ENCODE peak calls at places on chromosomes 1 and 21, in seven cellular contexts. S is bronchial epithelial cell; W is amygdala; L is heart left ventricle; N is activated T-helper 1 cell treated with anti-CD3 and anti-CD28 coated beads, Interleukin-2, amount 50 U/mL, for 16 hours; O is fibroblast of gingiva; C is H1. E is an unnamed sample.

GRCh38 chr1:55718758-55719671 is 503.9 kb upstream of the USP24 start:
- DNase-seq in W (no peak), O (peak), S (peak), C (no peak), N (no peak), L (no peak), E (peak)

GRCh38 chr1:167618366-167618765 is 11.7 kb upstream of the RCSD1 start:
- DNase-seq in L (no peak), W (no peak), N (no peak), O (no peak), S (no peak), C (no peak), E (no peak)

GRCh38 chr1:178189814-178190213 is 95.9 kb downstream of the RASAL2 start:
- DNase-seq in N (no peak), O (peak), W (peak), L (no peak), C (no peak), S (peak), E (peak)

GRCh38 chr21:15065381-15066230 is 806 bp upstream of the NRIP1 start:
- DNase-seq in O (peak), N (peak), L (peak), W (peak), S (peak), C (peak), E (peak)

GRCh38 chr1:24503870-24504523 is 1.4 kb downstream of the RCAN3 start:
- DNase-seq in L (no peak), S (no peak), O (no peak), C (no peak), N (no peak), W (no peak), E (no peak)

GRCh38 chr21:35329940-35330670 is 281.0 kb upstream of the RUNX1 start:
- DNase-seq in S (no peak), N (no peak), O (peak), C (no peak), L (no peak), W (no peak), E (no peak)

GRCh38 chr1:154729031-154729442 is 121.1 kb upstream of the ADAR start:
- DNase-seq in N (no peak), C (no peak), W (no peak), L (no peak), S (no peak), O (no peak), E (no peak)

GRCh38 chr1:151858886-151859665 is 5.6 kb upstream of the THEM5 start:
- DNase-seq in N (no peak), S (no peak), W (no peak), C (peak), L (no peak), O (no peak), E (peak)

GRCh38 chr1:41423511-41424191 is 60.8 kb downstream of the EDN2 start:
- DNase-seq in O (no peak), N (no peak), W (no peak), C (peak), S (no peak), L (peak), E (no peak)

GRCh38 chr1:79043506-79043905 is 37.0 kb upstream of the ADGRL4 start:
- DNase-seq in C (no peak), N (no peak), W (no peak), L (no peak), O (peak), S (no peak), E (no peak)

GRCh38 chr1:78440381-78440793 is 50.4 kb upstream of the PTGFR start:
- DNase-seq in O (peak), L (no peak), C (no peak), W (no peak), N (no peak), S (peak), E (peak)

GRCh38 chr1:30412241-30413110 is 310.9 kb downstream of the MATN1 start:
- DNase-seq in S (peak), W (no peak), N (no peak), L (no peak), C (peak), O (no peak), E (peak)

GRCh38 chr1:207311888-207312603 is 9.4 kb upstream of the CD55 start:
- DNase-seq in C (no peak), S (no peak), L (no peak), O (no peak), N (no peak), W (no peak), E (no peak)

GRCh38 chr1:235021815-235022214 is 106.8 kb downstream of the TOMM20 start:
- DNase-seq in S (no peak), O (no peak), L (no peak), W (no peak), C (no peak), N (no peak), E (no peak)

GRCh38 chr1:164712131-164713031 is 153.4 kb downstream of the PBX1 start:
- DNase-seq in W (no peak), S (no peak), L (no peak), C (no peak), N (no peak), O (no peak), E (peak)

GRCh38 chr1:240387036-240387435 is 224.9 kb downstream of the GREM2 start:
- DNase-seq in S (no peak), W (no peak), L (no peak), C (no peak), O (no peak), N (no peak), E (no peak)

GRCh38 chr1:78038071-78038470 is 7.7 kb upstream of the GIPC2 start:
- DNase-seq in S (no peak), C (no peak), O (peak), L (no peak), W (no peak), N (no peak), E (no peak)

GRCh38 chr1:17265162-17265561 is 16.3 kb downstream of the PADI3 start:
- DNase-seq in L (no peak), C (peak), O (no peak), S (peak), W (no peak), N (no peak), E (peak)

GRCh38 chr1:202553560-202554038 is 156.7 kb downstream of the SYT2 start:
- DNase-seq in S (no peak), O (no peak), C (no peak), N (no peak), L (no peak), W (no peak), E (no peak)

GRCh38 chr1:14606632-14607031 is 8.1 kb downstream of the KAZN start:
- DNase-seq in L (no peak), O (no peak), S (no peak), C (no peak), N (no peak), W (no peak), E (peak)

GRCh38 chr1:205930698-205931330 is 12.4 kb downstream of the SLC26A9 start:
- DNase-seq in C (no peak), L (no peak), O (no peak), S (no peak), W (no peak), N (no peak), E (no peak)

GRCh38 chr1:177351361-177352108 is 180.8 kb downstream of the BRINP2 start:
- DNase-seq in N (no peak), L (no peak), O (no peak), S (no peak), C (no peak), W (peak), E (no peak)

GRCh38 chr1:12539705-12540579 is 78.1 kb downstream of the DHRS3 start:
- DNase-seq in N (no peak), S (no peak), C (peak), O (peak), L (peak), W (no peak), E (peak)

GRCh38 chr1:165367375-165367993 is 11.0 kb upstream of the LMX1A start:
- DNase-seq in O (peak), W (peak), L (peak), C (peak), S (peak), N (peak), E (peak)

GRCh38 chr1:243842978-243843490 is 7.0 kb downstream of the AKT3 start:
- DNase-seq in O (peak), W (no peak), N (no peak), C (no peak), L (no peak), S (peak), E (peak)

GRCh38 chr1:42145726-42146125 is 7.5 kb upstream of the GUCA2B start:
- DNase-seq in O (no peak), S (no peak), C (peak), N (no peak), W (no peak), L (no peak), E (no peak)

GRCh38 chr1:29690156-29690555 is 453.8 kb downstream of the PTPRU start:
- DNase-seq in W (no peak), C (no peak), L (no peak), N (no peak), S (no peak), O (no peak), E (no peak)

GRCh38 chr1:206537141-206537540 is 29.8 kb downstream of the RASSF5 start:
- DNase-seq in C (no peak), N (no peak), W (no peak), S (no peak), O (no peak), L (no peak), E (no peak)

GRCh38 chr1:53070621-53071020 is 8.6 kb downstream of the PODN start:
- DNase-seq in N (peak), C (peak), W (no peak), L (peak), S (no peak), O (no peak), E (no peak)

GRCh38 chr1:50620680-50621329 is 197.6 kb upstream of the DMRTA2 start:
- DNase-seq in C (peak), O (no peak), W (no peak), N (no peak), S (peak), L (no peak), E (peak)

GRCh38 chr1:35769759-35770446 is at the start of gene CLSPN:
- DNase-seq in W (peak), L (peak), S (peak), C (peak), O (peak), N (peak), E (peak)

GRCh38 chr1:220045356-220046051 is 801 bp downstream of the EPRS1 start:
- DNase-seq in W (no peak), O (no peak), L (no peak), N (no peak), C (no peak), S (peak), E (peak)

GRCh38 chr21:42750737-42751530 is 97.5 kb downstream of the PDE9A start:
- DNase-seq in O (no peak), W (no peak), N (no peak), L (no peak), S (no peak), C (no peak), E (no peak)

E was measured in epithelial cell of esophagus.